ENCODE peak calls at places on chromosomes 11 and 22, in seven cellular contexts. One of them, this sample, is unnamed.

GRCh38 chr11:279040-279965 is 1.1 kb downstream of the NLRP6 start:
- DNase-seq in CD8-positive, alpha-beta T cell: peak; percentile 26
- DNase-seq in RWPE1: no peak
- DNase-seq in Calu3: no peak
- DNase-seq in lower leg skin: peak; percentile 85
- DNase-seq in progenitor cell of endocrine pancreas: no peak
- DNase-seq in ovary: no peak
- DNase-seq in this sample: no peak

GRCh38 chr11:78868563-78868962 is 293.9 kb upstream of the NARS2 start:
- DNase-seq in Calu3: no peak
- DNase-seq in lower leg skin: no peak
- DNase-seq in progenitor cell of endocrine pancreas: no peak
- DNase-seq in CD8-positive, alpha-beta T cell: no peak
- DNase-seq in RWPE1: no peak
- DNase-seq in ovary: no peak
- DNase-seq in this sample: no peak

GRCh38 chr11:115709297-115709696 is 205.1 kb upstream of the CADM1 start:
- DNase-seq in lower leg skin: no peak
- DNase-seq in ovary: no peak
- DNase-seq in progenitor cell of endocrine pancreas: no peak
- DNase-seq in Calu3: no peak
- DNase-seq in CD8-positive, alpha-beta T cell: no peak
- DNase-seq in RWPE1: no peak
- DNase-seq in this sample: no peak

GRCh38 chr22:36691488-36691887 is 12.1 kb downstream of the CACNG2 start:
- DNase-seq in progenitor cell of endocrine pancreas: no peak
- DNase-seq in RWPE1: no peak
- DNase-seq in Calu3: no peak
- DNase-seq in ovary: no peak
- DNase-seq in lower leg skin: no peak
- DNase-seq in CD8-positive, alpha-beta T cell: no peak
- DNase-seq in this sample: no peak

GRCh38 chr22:19143967-19144400 is 467 bp downstream of the ESS2 start:
- DNase-seq in CD8-positive, alpha-beta T cell: peak; percentile 29
- DNase-seq in progenitor cell of endocrine pancreas: no peak
- DNase-seq in RWPE1: no peak
- DNase-seq in Calu3: peak; percentile 14
- DNase-seq in lower leg skin: no peak
- DNase-seq in ovary: peak; percentile 16
- DNase-seq in this sample: no peak

GRCh38 chr22:42717197-42717967 is 3.3 kb downstream of the A4GALT start:
- DNase-seq in progenitor cell of endocrine pancreas: no peak
- DNase-seq in Calu3: no peak
- DNase-seq in RWPE1: no peak
- DNase-seq in lower leg skin: no peak
- DNase-seq in ovary: no peak
- DNase-seq in CD8-positive, alpha-beta T cell: no peak
- DNase-seq in this sample: no peak

GRCh38 chr22:50678651-50679521 is 6.3 kb downstream of the SHANK3 start:
- DNase-seq in progenitor cell of endocrine pancreas: no peak
- DNase-seq in ovary: no peak
- DNase-seq in RWPE1: no peak
- DNase-seq in lower leg skin: peak; percentile 84
- DNase-seq in Calu3: no peak
- DNase-seq in CD8-positive, alpha-beta T cell: no peak
- DNase-seq in this sample: no peak

GRCh38 chr22:19111140-19111539 is 11.1 kb downstream of the DGCR2 start:
- DNase-seq in CD8-positive, alpha-beta T cell: no peak
- DNase-seq in Calu3: no peak
- DNase-seq in lower leg skin: no peak
- DNase-seq in RWPE1: no peak
- DNase-seq in progenitor cell of endocrine pancreas: no peak
- DNase-seq in ovary: no peak
- DNase-seq in this sample: no peak

GRCh38 chr11:43943357-43943930 is 1.0 kb downstream of the C11orf96 start:
- DNase-seq in progenitor cell of endocrine pancreas: no peak
- DNase-seq in ovary: no peak
- DNase-seq in RWPE1: no peak
- DNase-seq in CD8-positive, alpha-beta T cell: no peak
- DNase-seq in lower leg skin: peak; percentile 86
- DNase-seq in Calu3: no peak
- DNase-seq in this sample: no peak

GRCh38 chr11:71108013-71108865 is 144.1 kb downstream of the SHANK2 start:
- DNase-seq in Calu3: no peak
- DNase-seq in CD8-positive, alpha-beta T cell: no peak
- DNase-seq in lower leg skin: no peak
- DNase-seq in progenitor cell of endocrine pancreas: no peak
- DNase-seq in RWPE1: no peak
- DNase-seq in ovary: no peak
- DNase-seq in this sample: no peak

GRCh38 chr11:95299078-95299611 is 68.1 kb upstream of the SESN3 start:
- DNase-seq in RWPE1: no peak
- DNase-seq in ovary: no peak
- DNase-seq in lower leg skin: no peak
- DNase-seq in Calu3: no peak
- DNase-seq in CD8-positive, alpha-beta T cell: no peak
- DNase-seq in progenitor cell of endocrine pancreas: no peak
- DNase-seq in this sample: no peak

GRCh38 chr11:24747275-24748251 is 250.7 kb downstream of the LUZP2 start:
- DNase-seq in ovary: no peak
- DNase-seq in CD8-positive, alpha-beta T cell: no peak
- DNase-seq in lower leg skin: no peak
- DNase-seq in Calu3: no peak
- DNase-seq in RWPE1: no peak
- DNase-seq in progenitor cell of endocrine pancreas: no peak
- DNase-seq in this sample: no peak

GRCh38 chr11:2200536-2200935 is 28.9 kb upstream of the TH start:
- DNase-seq in CD8-positive, alpha-beta T cell: no peak
- DNase-seq in progenitor cell of endocrine pancreas: no peak
- DNase-seq in lower leg skin: no peak
- DNase-seq in Calu3: no peak
- DNase-seq in RWPE1: no peak
- DNase-seq in ovary: no peak
- DNase-seq in this sample: no peak

GRCh38 chr11:82527185-82527584 is 206.5 kb downstream of the FAM181B start:
- DNase-seq in CD8-positive, alpha-beta T cell: no peak
- DNase-seq in Calu3: no peak
- DNase-seq in ovary: no peak
- DNase-seq in RWPE1: no peak
- DNase-seq in progenitor cell of endocrine pancreas: no peak
- DNase-seq in lower leg skin: no peak
- DNase-seq in this sample: no peak

GRCh38 chr22:28016781-28017557 is 97.9 kb upstream of the PITPNB start:
- DNase-seq in ovary: peak; percentile 17
- DNase-seq in CD8-positive, alpha-beta T cell: no peak
- DNase-seq in lower leg skin: peak; percentile 82
- DNase-seq in progenitor cell of endocrine pancreas: no peak
- DNase-seq in Calu3: no peak
- DNase-seq in RWPE1: no peak
- DNase-seq in this sample: no peak

GRCh38 chr11:1401656-1402221 is 12.0 kb downstream of the BRSK2 start:
- DNase-seq in RWPE1: peak; percentile 59
- DNase-seq in lower leg skin: no peak
- DNase-seq in CD8-positive, alpha-beta T cell: peak; percentile 53
- DNase-seq in Calu3: peak; percentile 76
- DNase-seq in ovary: peak; percentile 82
- DNase-seq in progenitor cell of endocrine pancreas: peak; percentile 79
- DNase-seq in this sample: peak; percentile 70

GRCh38 chr11:111531156-111531555 is 9.4 kb upstream of the LAYN start:
- DNase-seq in ovary: no peak
- DNase-seq in progenitor cell of endocrine pancreas: no peak
- DNase-seq in Calu3: no peak
- DNase-seq in RWPE1: no peak
- DNase-seq in lower leg skin: no peak
- DNase-seq in CD8-positive, alpha-beta T cell: no peak
- DNase-seq in this sample: no peak

GRCh38 chr11:31641477-31642062 is 132.0 kb downstream of the ELP4 start:
- DNase-seq in progenitor cell of endocrine pancreas: peak; percentile 19
- DNase-seq in lower leg skin: no peak
- DNase-seq in Calu3: peak; percentile 55
- DNase-seq in ovary: no peak
- DNase-seq in RWPE1: peak; percentile 16
- DNase-seq in CD8-positive, alpha-beta T cell: no peak
- DNase-seq in this sample: peak; percentile 40

GRCh38 chr11:2097356-2097997 is 41.7 kb downstream of the IGF2 start:
- DNase-seq in Calu3: peak; percentile 23
- DNase-seq in ovary: peak; percentile 88
- DNase-seq in CD8-positive, alpha-beta T cell: no peak
- DNase-seq in progenitor cell of endocrine pancreas: peak; percentile 35
- DNase-seq in lower leg skin: no peak
- DNase-seq in RWPE1: no peak
- DNase-seq in this sample: peak; percentile 32

GRCh38 chr11:16280256-16280682 is 76.1 kb downstream of the SOX6 start:
- DNase-seq in lower leg skin: no peak
- DNase-seq in ovary: no peak
- DNase-seq in RWPE1: peak; percentile 51
- DNase-seq in CD8-positive, alpha-beta T cell: no peak
- DNase-seq in Calu3: peak; percentile 79
- DNase-seq in progenitor cell of endocrine pancreas: no peak
- DNase-seq in this sample: no peak

GRCh38 chr22:44893731-44894080 is 116.1 kb downstream of the PHF21B start:
- DNase-seq in RWPE1: no peak
- DNase-seq in progenitor cell of endocrine pancreas: no peak
- DNase-seq in ovary: no peak
- DNase-seq in CD8-positive, alpha-beta T cell: no peak
- DNase-seq in lower leg skin: peak; percentile 64
- DNase-seq in Calu3: no peak
- DNase-seq in this sample: no peak
- TF ChIP-seq CTCF in RWPE1: no peak
- TF ChIP-seq CTCF in progenitor cell of endocrine pancreas: no peak
- TF ChIP-seq CTCF in ovary: no peak
- TF ChIP-seq CTCF in CD8-positive, alpha-beta T cell: no peak
- TF ChIP-seq CTCF in lower leg skin: no peak
- TF ChIP-seq CTCF in Calu3: no peak
- TF ChIP-seq CTCF in this sample: no peak

DNA sequence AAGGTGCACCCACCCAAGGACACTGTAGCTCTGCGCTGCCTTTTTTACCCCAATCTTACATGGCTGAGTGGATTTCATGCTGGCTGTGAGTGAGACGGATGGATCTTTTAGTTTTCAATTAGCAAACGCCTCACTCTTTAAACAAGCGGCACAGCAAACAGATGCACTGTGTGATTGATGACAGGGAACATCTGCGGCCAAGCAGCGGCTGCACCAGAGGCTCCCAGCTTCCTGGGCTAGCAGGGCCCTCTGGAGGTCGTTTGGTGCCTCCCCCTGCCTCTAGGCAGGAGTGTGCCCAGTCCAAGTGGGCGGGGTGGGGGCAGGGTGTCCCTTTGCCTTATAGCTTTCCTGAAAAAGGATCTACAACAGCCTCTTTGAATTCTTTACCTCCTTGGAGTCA is 2.1 kb upstream of the DRD2 start:
- DNase-seq in Calu3: no peak
- DNase-seq in ovary: no peak
- DNase-seq in lower leg skin: no peak
- DNase-seq in progenitor cell of endocrine pancreas: no peak
- DNase-seq in RWPE1: no peak
- DNase-seq in CD8-positive, alpha-beta T cell: no peak
- DNase-seq in this sample: no peak
- TF ChIP-seq CTCF in Calu3: no peak
- TF ChIP-seq CTCF in ovary: no peak
- TF ChIP-seq CTCF in lower leg skin: no peak
- TF ChIP-seq CTCF in progenitor cell of endocrine pancreas: no peak
- TF ChIP-seq CTCF in RWPE1: no peak
- TF ChIP-seq CTCF in CD8-positive, alpha-beta T cell: no peak
- TF ChIP-seq CTCF in this sample: no peak

GRCh38 chr11:27528711-27529110 is 22.1 kb upstream of the LIN7C start:
- DNase-seq in RWPE1: no peak
- DNase-seq in Calu3: no peak
- DNase-seq in lower leg skin: no peak
- DNase-seq in progenitor cell of endocrine pancreas: no peak
- DNase-seq in CD8-positive, alpha-beta T cell: no peak
- DNase-seq in ovary: no peak
- DNase-seq in this sample: no peak
- TF ChIP-seq CTCF in RWPE1: peak; percentile 9
- TF ChIP-seq CTCF in Calu3: no peak
- TF ChIP-seq CTCF in lower leg skin: no peak
- TF ChIP-seq CTCF in progenitor cell of endocrine pancreas: no peak
- TF ChIP-seq CTCF in CD8-positive, alpha-beta T cell: no peak
- TF ChIP-seq CTCF in ovary: no peak
- TF ChIP-seq CTCF in this sample: no peak

GRCh38 chr22:41683616-41684015 is 5.1 kb downstream of the SNU13 start:
- DNase-seq in RWPE1: no peak
- DNase-seq in CD8-positive, alpha-beta T cell: no peak
- DNase-seq in ovary: no peak
- DNase-seq in progenitor cell of endocrine pancreas: no peak
- DNase-seq in Calu3: no peak
- DNase-seq in lower leg skin: no peak
- DNase-seq in this sample: no peak

GRCh38 chr22:41684194-41684593 is 4.5 kb downstream of the SNU13 start:
- DNase-seq in ovary: no peak
- DNase-seq in progenitor cell of endocrine pancreas: no peak
- DNase-seq in RWPE1: no peak
- DNase-seq in Calu3: no peak
- DNase-seq in lower leg skin: no peak
- DNase-seq in CD8-positive, alpha-beta T cell: no peak
- DNase-seq in this sample: no peak

GRCh38 chr22:41690476-41690875 is 1.8 kb upstream of the SNU13 start:
- DNase-seq in ovary: no peak
- DNase-seq in CD8-positive, alpha-beta T cell: no peak
- DNase-seq in progenitor cell of endocrine pancreas: no peak
- DNase-seq in RWPE1: no peak
- DNase-seq in lower leg skin: no peak
- DNase-seq in Calu3: no peak
- DNase-seq in this sample: no peak

GRCh38 chr22:41687901-41688364 is 734 bp downstream of the SNU13 start:
- DNase-seq in lower leg skin: no peak
- DNase-seq in progenitor cell of endocrine pancreas: no peak
- DNase-seq in CD8-positive, alpha-beta T cell: peak; percentile 21
- DNase-seq in Calu3: no peak
- DNase-seq in RWPE1: no peak
- DNase-seq in ovary: peak; percentile 52
- DNase-seq in this sample: no peak

GRCh38 chr22:41688365-41689211 is at the start of gene SNU13:
- DNase-seq in Calu3: peak; percentile 91
- DNase-seq in CD8-positive, alpha-beta T cell: peak; percentile 91
- DNase-seq in ovary: peak; percentile 91
- DNase-seq in progenitor cell of endocrine pancreas: peak; percentile 71
- DNase-seq in RWPE1: peak; percentile 78
- DNase-seq in lower leg skin: peak; percentile 98
- DNase-seq in this sample: peak; percentile 75
- TF ChIP-seq CTCF in Calu3: no peak
- TF ChIP-seq CTCF in CD8-positive, alpha-beta T cell: no peak
- TF ChIP-seq CTCF in ovary: peak; percentile 21
- TF ChIP-seq CTCF in progenitor cell of endocrine pancreas: no peak
- TF ChIP-seq CTCF in RWPE1: no peak
- TF ChIP-seq CTCF in lower leg skin: no peak
- TF ChIP-seq CTCF in this sample: no peak

DNA sequence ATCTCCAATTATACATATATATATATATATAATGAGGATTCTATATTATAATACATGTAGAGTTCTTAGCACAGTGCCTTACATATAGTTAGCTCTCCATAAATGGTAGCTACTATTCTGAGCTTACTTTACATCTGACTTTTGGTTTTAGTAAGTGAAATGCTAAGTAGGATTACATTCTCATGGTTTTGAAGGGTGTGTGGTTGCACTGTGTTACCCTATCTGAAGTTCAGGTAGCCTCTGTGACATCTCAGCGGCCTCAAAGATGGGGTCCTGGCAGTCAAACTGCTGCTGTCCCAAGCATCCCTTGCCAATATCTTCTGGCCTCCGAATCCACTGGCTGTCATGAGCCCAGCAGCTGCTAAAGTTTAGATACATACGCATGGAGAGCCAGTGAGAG is 34.8 kb downstream of the UBASH3B start:
- DNase-seq in RWPE1: no peak
- DNase-seq in CD8-positive, alpha-beta T cell: no peak
- DNase-seq in Calu3: no peak
- DNase-seq in progenitor cell of endocrine pancreas: no peak
- DNase-seq in lower leg skin: no peak
- DNase-seq in ovary: no peak
- DNase-seq in this sample: no peak
- TF ChIP-seq CTCF in RWPE1: no peak
- TF ChIP-seq CTCF in CD8-positive, alpha-beta T cell: no peak
- TF ChIP-seq CTCF in Calu3: no peak
- TF ChIP-seq CTCF in progenitor cell of endocrine pancreas: no peak
- TF ChIP-seq CTCF in lower leg skin: no peak
- TF ChIP-seq CTCF in ovary: no peak
- TF ChIP-seq CTCF in this sample: no peak